ENCODE peak calls at places on chromosome 7, in four cellular contexts. One of them, this sample, is unnamed.

GRCh38 chr7:117458977-117459583 is 20.7 kb upstream of the CFTR start:
- DNase-seq in nephron progenitor cell: no peak
- DNase-seq in fibroblast of villous mesenchyme: peak
- DNase-seq in fibroblast of lung: peak
- DNase-seq in this sample: peak

GRCh38 chr7:130875265-130875741 is 141.3 kb upstream of the KLF14 start:
- DNase-seq in fibroblast of villous mesenchyme: peak
- DNase-seq in nephron progenitor cell: peak
- DNase-seq in fibroblast of lung: peak
- DNase-seq in this sample: peak

GRCh38 chr7:148478551-148478950 is 112.0 kb upstream of the C7orf33 start:
- DNase-seq in fibroblast of villous mesenchyme: no peak
- DNase-seq in fibroblast of lung: no peak
- DNase-seq in nephron progenitor cell: no peak
- DNase-seq in this sample: no peak

GRCh38 chr7:78020131-78020873 is 221.7 kb downstream of the PHTF2 start:
- DNase-seq in fibroblast of lung: peak
- DNase-seq in nephron progenitor cell: peak
- DNase-seq in fibroblast of villous mesenchyme: peak
- DNase-seq in this sample: peak

GRCh38 chr7:16657656-16658279 is 11.8 kb downstream of the BZW2 start:
- DNase-seq in nephron progenitor cell: no peak
- DNase-seq in fibroblast of lung: peak
- DNase-seq in fibroblast of villous mesenchyme: peak
- DNase-seq in this sample: peak

GRCh38 chr7:20561466-20561865 is 54.0 kb upstream of the ABCB5 start:
- DNase-seq in fibroblast of villous mesenchyme: peak
- DNase-seq in nephron progenitor cell: no peak
- DNase-seq in fibroblast of lung: peak
- DNase-seq in this sample: no peak

GRCh38 chr7:4207011-4207410 is 475.1 kb upstream of the FOXK1 start:
- DNase-seq in fibroblast of lung: no peak
- DNase-seq in nephron progenitor cell: no peak
- DNase-seq in fibroblast of villous mesenchyme: no peak
- DNase-seq in this sample: no peak

GRCh38 chr7:100209493-100209892 is 10.3 kb upstream of the PVRIG start:
- DNase-seq in fibroblast of villous mesenchyme: no peak
- DNase-seq in fibroblast of lung: no peak
- DNase-seq in nephron progenitor cell: no peak
- DNase-seq in this sample: no peak

GRCh38 chr7:67371429-67372305 is 375.0 kb downstream of the TYW1 start:
- DNase-seq in fibroblast of villous mesenchyme: peak
- DNase-seq in fibroblast of lung: peak
- DNase-seq in nephron progenitor cell: peak
- DNase-seq in this sample: peak

GRCh38 chr7:107981466-107981865 is 21.5 kb downstream of the LAMB1 start:
- DNase-seq in nephron progenitor cell: no peak
- DNase-seq in fibroblast of lung: no peak
- DNase-seq in fibroblast of villous mesenchyme: no peak
- DNase-seq in this sample: no peak

GRCh38 chr7:122885583-122886356 is 490 bp downstream of the CADPS2 start:
- DNase-seq in fibroblast of lung: peak
- DNase-seq in nephron progenitor cell: peak
- DNase-seq in fibroblast of villous mesenchyme: peak
- DNase-seq in this sample: peak

GRCh38 chr7:21300692-21301091 is 127.2 kb upstream of the SP4 start:
- DNase-seq in fibroblast of villous mesenchyme: no peak
- DNase-seq in nephron progenitor cell: no peak
- DNase-seq in fibroblast of lung: no peak
- DNase-seq in this sample: peak

GRCh38 chr7:92843034-92843760 is 6.8 kb upstream of the CDK6 start:
- DNase-seq in nephron progenitor cell: no peak
- DNase-seq in fibroblast of villous mesenchyme: peak
- DNase-seq in fibroblast of lung: peak
- DNase-seq in this sample: peak

GRCh38 chr7:141649865-141650499 is 52.0 kb downstream of the DENND11 start:
- DNase-seq in fibroblast of villous mesenchyme: peak
- DNase-seq in fibroblast of lung: peak
- DNase-seq in nephron progenitor cell: peak
- DNase-seq in this sample: peak

GRCh38 chr7:32479574-32480200 is 10.5 kb downstream of the LSM5 start:
- DNase-seq in nephron progenitor cell: no peak
- DNase-seq in fibroblast of lung: peak
- DNase-seq in fibroblast of villous mesenchyme: peak
- DNase-seq in this sample: peak

GRCh38 chr7:125878990-125879389 is 949.4 kb upstream of the POT1 start:
- DNase-seq in fibroblast of villous mesenchyme: no peak
- DNase-seq in nephron progenitor cell: peak
- DNase-seq in fibroblast of lung: no peak
- DNase-seq in this sample: peak

GRCh38 chr7:105691029-105691691 is 109.9 kb upstream of the EFCAB10 start:
- DNase-seq in fibroblast of lung: peak
- DNase-seq in fibroblast of villous mesenchyme: peak
- DNase-seq in nephron progenitor cell: no peak
- DNase-seq in this sample: peak

GRCh38 chr7:44326261-44327125 is 1.1 kb upstream of the CAMK2B start:
- DNase-seq in fibroblast of villous mesenchyme: no peak
- DNase-seq in fibroblast of lung: no peak
- DNase-seq in nephron progenitor cell: no peak
- DNase-seq in this sample: no peak

GRCh38 chr7:1579481-1580421 is 9.9 kb upstream of the PSMG3 start:
- DNase-seq in nephron progenitor cell: peak
- DNase-seq in fibroblast of lung: peak
- DNase-seq in fibroblast of villous mesenchyme: peak
- DNase-seq in this sample: peak

GRCh38 chr7:114988755-114989154 is 66.9 kb downstream of the MDFIC start:
- DNase-seq in fibroblast of lung: peak
- DNase-seq in nephron progenitor cell: no peak
- DNase-seq in fibroblast of villous mesenchyme: peak
- DNase-seq in this sample: peak

GRCh38 chr7:127993317-127993716 is 37.9 kb downstream of the LRRC4 start:
- DNase-seq in fibroblast of lung: no peak
- DNase-seq in nephron progenitor cell: no peak
- DNase-seq in fibroblast of villous mesenchyme: no peak
- DNase-seq in this sample: no peak

GRCh38 chr7:1638113-1638726 is 31.9 kb upstream of the ELFN1 start:
- DNase-seq in fibroblast of lung: no peak
- DNase-seq in nephron progenitor cell: peak
- DNase-seq in fibroblast of villous mesenchyme: no peak
- DNase-seq in this sample: peak

GRCh38 chr7:29563590-29564454 is at the start of gene PRR15:
- DNase-seq in fibroblast of lung: peak
- DNase-seq in fibroblast of villous mesenchyme: peak
- DNase-seq in nephron progenitor cell: peak
- DNase-seq in this sample: peak
- TF ChIP-seq CTCF in fibroblast of lung: no peak
- TF ChIP-seq CTCF in fibroblast of villous mesenchyme: no peak
- TF ChIP-seq CTCF in nephron progenitor cell: no peak
- TF ChIP-seq CTCF in this sample: no peak

GRCh38 chr7:25732771-25733217 is 419.2 kb upstream of the NFE2L3 start:
- DNase-seq in fibroblast of villous mesenchyme: no peak
- DNase-seq in nephron progenitor cell: no peak
- DNase-seq in fibroblast of lung: no peak
- DNase-seq in this sample: no peak

GRCh38 chr7:25739096-25739495 is 412.9 kb upstream of the NFE2L3 start:
- DNase-seq in fibroblast of villous mesenchyme: no peak
- DNase-seq in fibroblast of lung: no peak
- DNase-seq in nephron progenitor cell: no peak
- DNase-seq in this sample: no peak

GRCh38 chr7:25731035-25731880 is 420.7 kb upstream of the NFE2L3 start:
- DNase-seq in fibroblast of villous mesenchyme: no peak
- DNase-seq in nephron progenitor cell: no peak
- DNase-seq in fibroblast of lung: no peak
- DNase-seq in this sample: peak

GRCh38 chr7:25731881-25732240 is 420.1 kb upstream of the NFE2L3 start:
- DNase-seq in fibroblast of lung: no peak
- DNase-seq in fibroblast of villous mesenchyme: no peak
- DNase-seq in nephron progenitor cell: no peak
- DNase-seq in this sample: no peak

DNA sequence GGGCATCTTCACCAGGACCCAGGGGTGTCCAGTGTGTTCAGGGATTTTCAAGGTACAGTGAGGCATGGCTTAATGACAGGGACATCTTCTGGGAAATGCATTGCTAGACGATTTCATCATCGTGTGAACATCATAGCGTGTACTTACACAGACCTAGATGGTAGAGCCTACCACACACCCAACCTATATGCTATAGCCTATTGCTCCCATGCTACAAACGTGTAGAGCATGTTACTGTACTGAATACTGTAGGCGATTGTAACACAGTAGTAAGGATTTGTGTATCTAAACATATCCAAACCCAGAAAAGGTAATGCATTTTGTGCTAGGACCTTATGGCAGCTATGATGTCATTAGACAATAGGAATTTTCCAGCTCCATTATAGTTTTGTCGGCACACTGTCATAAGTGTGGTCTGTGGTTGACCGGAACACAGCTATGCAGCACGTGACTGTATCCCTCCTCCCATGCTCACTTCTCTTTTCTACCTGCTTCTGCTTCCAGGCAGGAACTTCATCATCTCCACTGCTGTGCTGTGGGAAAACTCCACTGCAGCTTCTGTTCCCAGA is 416.2 kb upstream of the NFE2L3 start:
- DNase-seq in nephron progenitor cell: no peak
- DNase-seq in fibroblast of lung: no peak
- DNase-seq in fibroblast of villous mesenchyme: no peak
- DNase-seq in this sample: no peak
- TF ChIP-seq CTCF in nephron progenitor cell: no peak
- TF ChIP-seq CTCF in fibroblast of lung: no peak
- TF ChIP-seq CTCF in fibroblast of villous mesenchyme: no peak
- TF ChIP-seq CTCF in this sample: no peak

DNA sequence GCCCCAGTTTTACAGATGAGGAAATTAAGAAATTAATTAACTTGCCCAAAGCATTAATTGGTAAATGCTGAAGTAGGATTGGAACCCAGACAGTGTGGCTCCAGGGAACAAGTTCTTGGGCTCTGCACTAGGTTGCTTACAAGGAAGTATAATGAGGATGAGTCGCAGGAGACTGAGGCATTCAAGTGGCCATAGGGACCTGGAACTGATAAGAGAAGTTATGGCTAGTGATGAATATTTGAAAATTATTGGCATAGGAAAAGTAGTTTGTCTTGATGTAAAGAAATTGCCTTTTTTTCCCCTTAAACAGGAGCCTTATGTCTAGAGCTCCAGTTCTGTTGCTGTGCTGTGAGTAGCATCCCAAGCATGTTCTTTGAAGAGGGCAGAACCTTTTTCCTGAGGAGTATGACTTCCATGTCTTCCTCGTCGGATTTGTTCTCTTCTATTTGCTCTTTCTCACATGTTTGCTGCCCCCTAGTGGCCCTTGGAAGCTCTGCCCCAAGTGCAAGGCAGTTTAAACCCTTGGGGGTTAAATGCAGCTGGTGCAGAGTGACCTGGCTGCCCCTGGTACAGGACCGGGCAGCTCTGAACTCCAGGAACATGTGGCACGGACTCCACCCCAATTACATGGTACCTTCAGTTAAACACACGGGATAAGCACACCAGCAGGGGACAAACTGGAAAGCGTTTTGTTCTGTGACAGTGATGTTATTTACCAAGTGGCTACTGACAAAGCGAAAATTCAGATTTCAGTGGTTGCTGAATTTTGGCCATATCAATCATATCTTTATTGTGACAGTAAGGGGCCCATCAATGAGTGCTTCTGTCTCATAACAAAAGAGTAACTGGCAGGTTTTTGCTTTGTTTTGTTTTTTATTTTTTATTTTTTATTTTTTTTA is 148.8 kb downstream of the HECW1 start:
- DNase-seq in nephron progenitor cell: peak
- DNase-seq in fibroblast of lung: peak
- DNase-seq in fibroblast of villous mesenchyme: peak
- DNase-seq in this sample: peak
- TF ChIP-seq CTCF in nephron progenitor cell: peak
- TF ChIP-seq CTCF in fibroblast of lung: peak
- TF ChIP-seq CTCF in fibroblast of villous mesenchyme: peak
- TF ChIP-seq CTCF in this sample: peak

GRCh38 chr7:98872328-98872924 is 2.6 kb upstream of the TMEM130 start:
- DNase-seq in fibroblast of lung: no peak
- DNase-seq in fibroblast of villous mesenchyme: no peak
- DNase-seq in nephron progenitor cell: no peak
- DNase-seq in this sample: peak
- TF ChIP-seq CTCF in fibroblast of lung: peak
- TF ChIP-seq CTCF in fibroblast of villous mesenchyme: peak
- TF ChIP-seq CTCF in nephron progenitor cell: no peak
- TF ChIP-seq CTCF in this sample: peak

GRCh38 chr7:24652551-24652950 is 79.3 kb downstream of the PALS2 start:
- DNase-seq in fibroblast of lung: no peak
- DNase-seq in fibroblast of villous mesenchyme: no peak
- DNase-seq in nephron progenitor cell: no peak
- DNase-seq in this sample: no peak
- TF ChIP-seq CTCF in fibroblast of lung: no peak
- TF ChIP-seq CTCF in fibroblast of villous mesenchyme: no peak
- TF ChIP-seq CTCF in nephron progenitor cell: no peak
- TF ChIP-seq CTCF in this sample: no peak

GRCh38 chr7:84492565-84493034 is 298.0 kb upstream of the SEMA3A start:
- DNase-seq in fibroblast of lung: no peak
- DNase-seq in fibroblast of villous mesenchyme: peak
- DNase-seq in nephron progenitor cell: no peak
- DNase-seq in this sample: peak

GRCh38 chr7:84492128-84492527 is 297.5 kb upstream of the SEMA3A start:
- DNase-seq in nephron progenitor cell: no peak
- DNase-seq in fibroblast of villous mesenchyme: no peak
- DNase-seq in fibroblast of lung: no peak
- DNase-seq in this sample: no peak

DNA sequence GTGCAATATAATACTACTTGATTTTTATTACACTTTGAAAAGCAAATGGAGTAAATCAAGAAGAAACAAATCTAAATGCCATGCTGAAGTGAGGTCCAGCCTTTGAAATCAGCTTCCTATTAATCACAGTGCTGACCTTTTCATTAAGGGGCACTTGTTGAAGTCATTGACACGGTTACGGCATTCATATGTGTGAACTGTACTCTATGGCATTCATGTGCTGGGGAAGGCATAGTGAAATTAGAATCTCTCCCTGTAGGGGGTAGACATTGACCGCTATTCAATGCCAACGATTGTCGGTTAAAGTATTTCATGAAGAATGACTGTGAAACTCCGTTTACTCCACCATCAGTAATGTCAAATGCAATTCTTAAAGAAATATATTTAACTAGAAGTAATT is 296.1 kb upstream of the SEMA3A start:
- DNase-seq in nephron progenitor cell: no peak
- DNase-seq in fibroblast of villous mesenchyme: peak
- DNase-seq in fibroblast of lung: peak
- DNase-seq in this sample: peak
- TF ChIP-seq CTCF in nephron progenitor cell: no peak
- TF ChIP-seq CTCF in fibroblast of villous mesenchyme: peak
- TF ChIP-seq CTCF in fibroblast of lung: no peak
- TF ChIP-seq CTCF in this sample: peak

This sample was measured in choroid plexus epithelial cell.